ENCODE peak calls at places on chromosomes 16 and 17, in five cellular contexts. O is H9, V is H1, D is neuronal stem cell, M is IMR-90. F is an unnamed sample.
A peak's percentile ranks its signal among the peaks of the same experiment; 100 is the strongest.

GRCh38 chr16:78515421-78515820 is 416.0 kb downstream of the WWOX start:
- DNase-seq in V (no peak), D (no peak), O (no peak), M (no peak), F (no peak)

GRCh38 chr17:59292174-59292523 is 39.3 kb upstream of the YPEL2 start:
- DNase-seq in O (no peak), V (no peak), D (no peak), M (no peak), F (no peak)

GRCh38 chr17:15087946-15088345 is 177.2 kb downstream of the PMP22 start:
- DNase-seq in O (no peak), M (no peak), V (no peak), D (no peak), F (no peak)

GRCh38 chr17:60398227-60398959 is 6.5 kb upstream of the USP32 start:
- DNase-seq in O (no peak), V (no peak), M (no peak), D (no peak), F (no peak)

GRCh38 chr17:5138616-5139453 is 23.0 kb downstream of the USP6 start:
- DNase-seq in M (no peak), O (peak; percentile 24), D (no peak), V (no peak), F (no peak)

GRCh38 chr17:57852041-57852954 is 2.5 kb upstream of the MRPS23 start:
- DNase-seq in D (no peak), M (no peak), O (no peak), V (peak; percentile 41), F (no peak)

GRCh38 chr16:49855822-49856740 is at the start of gene ZNF423:
- DNase-seq in M (no peak), D (peak; percentile 51), V (no peak), O (no peak), F (peak; percentile 22)

GRCh38 chr16:84294196-84295142 is at the start of gene WFDC1:
- DNase-seq in M (peak; percentile 19), D (no peak), O (no peak), V (peak; percentile 58), F (peak; percentile 15)

GRCh38 chr17:27751622-27752490 is 48.5 kb downstream of the NOS2 start:
- DNase-seq in D (no peak), M (no peak), V (peak; percentile 35), O (peak; percentile 23), F (no peak)

GRCh38 chr17:1487939-1488825 is 4.3 kb downstream of the MYO1C start:
- DNase-seq in O (peak; percentile 84), M (peak; percentile 84), V (peak; percentile 87), D (peak; percentile 89), F (peak; percentile 88)

GRCh38 chr16:30527635-30528178 is 1.3 kb upstream of the ZNF768 start:
- DNase-seq in O (no peak), D (no peak), M (no peak), V (no peak), F (no peak)

GRCh38 chr16:54286067-54286329 is 589 bp downstream of the IRX3 start:
- DNase-seq in V (no peak), M (no peak), O (no peak), D (no peak), F (no peak)

GRCh38 chr17:42405963-42406495 is 17.0 kb downstream of the CAVIN1 start:
- DNase-seq in D (no peak), V (peak; percentile 96), O (peak; percentile 89), M (peak; percentile 59), F (peak; percentile 70)

GRCh38 chr17:19302791-19303233 is 59.7 kb downstream of the B9D1 start:
- DNase-seq in M (no peak), V (no peak), O (no peak), D (no peak), F (no peak)

GRCh38 chr17:57485566-57485865 is 229.2 kb downstream of the MSI2 start:
- DNase-seq in O (no peak), V (no peak), D (no peak), M (no peak), F (no peak)

GRCh38 chr17:8326591-8327583 is 12.8 kb upstream of the ODF4 start:
- DNase-seq in M (no peak), V (peak; percentile 74), O (no peak), D (no peak), F (peak; percentile 45)

GRCh38 chr16:27890866-27891265 is 172.6 kb downstream of the GSG1L start:
- DNase-seq in O (no peak), V (no peak), M (no peak), D (no peak), F (no peak)

DNA sequence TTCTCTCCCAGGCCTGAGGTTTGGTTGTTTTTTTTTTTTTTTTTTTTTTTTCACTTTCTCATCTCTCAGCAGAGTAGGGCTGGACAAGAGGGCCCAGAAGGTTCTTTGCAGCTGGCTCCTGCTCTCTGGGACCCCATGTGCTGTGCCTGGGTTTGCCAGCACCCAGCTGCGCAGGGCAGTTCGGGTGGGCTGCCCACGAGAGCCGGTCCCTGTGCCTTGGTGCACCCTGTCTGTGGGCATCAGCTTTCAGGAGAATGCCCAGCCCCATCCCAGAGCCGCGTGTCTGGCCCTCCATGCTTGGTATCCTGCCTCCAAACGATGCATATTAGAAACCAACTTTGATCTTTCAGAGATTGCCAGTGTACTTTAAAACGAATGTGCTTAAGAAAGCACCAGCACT is 15.0 kb upstream of the GSE1 start:
- DNase-seq in D (no peak), V (no peak), M (no peak), O (no peak), F (no peak)
- H2AK5ac ChIP-seq in D (peak overlapping the region; percentile 42), V (no peak overlapping the region), M (no peak overlapping the region), O (no peak overlapping the region), F (no peak overlapping the region)

GRCh38 chr17:43641416-43641815 is 20.3 kb downstream of the MEOX1 start:
- DNase-seq in D (no peak), O (no peak), M (no peak), V (no peak), F (no peak)
- H3K18ac ChIP-seq in D (no peak overlapping the region), O (no peak overlapping the region), M (no peak overlapping the region), V (no peak overlapping the region), F (no peak overlapping the region)

GRCh38 chr16:9689597-9689996 is 492.6 kb downstream of the GRIN2A start:
- DNase-seq in V (no peak), D (no peak), O (no peak), M (no peak), F (no peak)
- H3K4ac ChIP-seq in V (no peak overlapping the region), D (no peak overlapping the region), O (no peak overlapping the region), M (no peak overlapping the region), F (no peak overlapping the region)

GRCh38 chr17:12507046-12507445 is 158.6 kb upstream of the MYOCD start:
- DNase-seq in O (no peak), M (no peak), D (no peak), V (no peak), F (no peak)

GRCh38 chr17:12512712-12513355 is 152.9 kb upstream of the MYOCD start:
- DNase-seq in M (peak; percentile 77), V (no peak), O (no peak), D (no peak), F (peak; percentile 21)

GRCh38 chr17:12510535-12510934 is 155.2 kb upstream of the MYOCD start:
- DNase-seq in O (no peak), V (no peak), M (peak; percentile 75), D (no peak), F (peak; percentile 65)

GRCh38 chr17:12514596-12514995 is 151.1 kb upstream of the MYOCD start:
- DNase-seq in V (no peak), D (no peak), M (no peak), O (no peak), F (no peak)

DNA sequence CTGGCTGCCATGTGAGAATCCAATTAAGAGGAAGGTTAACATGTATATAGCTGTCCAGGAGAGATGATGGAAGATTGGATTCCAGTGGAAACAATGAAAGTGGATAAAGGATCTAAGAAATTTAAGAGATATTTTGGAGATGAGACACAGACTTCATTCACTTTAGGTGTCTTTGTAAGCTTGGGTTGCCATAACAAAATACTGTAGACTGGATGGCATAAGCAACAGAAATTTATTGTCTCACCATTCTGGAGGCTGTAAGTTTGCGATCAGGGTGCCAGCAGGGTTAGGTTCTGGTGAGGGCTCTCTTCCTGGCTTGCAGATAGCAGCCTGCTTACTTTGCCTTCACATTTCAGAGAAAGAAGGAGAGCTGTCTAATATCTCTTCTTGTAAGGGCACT is 155.9 kb upstream of the MYOCD start:
- DNase-seq in O (no peak), D (no peak), M (no peak), V (no peak), F (peak; percentile 9)
- H2AK5ac ChIP-seq in O (no peak overlapping the region), D (no peak overlapping the region), M (peak overlapping the region; percentile 89), V (no peak overlapping the region), F (peak overlapping the region; percentile 38)

GRCh38 chr16:89393731-89394406 is 96.5 kb downstream of the ANKRD11 start:
- DNase-seq in V (no peak), M (no peak), D (no peak), O (no peak), F (no peak)
- H3K18ac ChIP-seq in V (no peak overlapping the region), M (no peak overlapping the region), D (no peak overlapping the region), O (no peak overlapping the region), F (no peak overlapping the region)

GRCh38 chr16:4468972-4469371 is 5.5 kb downstream of the NMRAL1 start:
- DNase-seq in M (no peak), D (no peak), V (no peak), O (no peak), F (no peak)

GRCh38 chr16:4472880-4473279 is 1.5 kb downstream of the NMRAL1 start:
- DNase-seq in M (no peak), O (no peak), D (no peak), V (no peak), F (no peak)

GRCh38 chr16:4467916-4468315 is 6.5 kb downstream of the NMRAL1 start:
- DNase-seq in D (no peak), V (no peak), O (no peak), M (no peak), F (no peak)

GRCh38 chr16:4474192-4474961 is at the start of gene NMRAL1:
- DNase-seq in V (peak; percentile 89), D (peak; percentile 59), O (peak; percentile 96), M (peak; percentile 80), F (peak; percentile 89)

GRCh38 chr16:4471869-4472268 is 2.6 kb downstream of the NMRAL1 start:
- DNase-seq in O (no peak), V (no peak), D (no peak), M (no peak), F (no peak)
- H3K4ac ChIP-seq in O (no peak overlapping the region), V (no peak overlapping the region), D (no peak overlapping the region), M (no peak overlapping the region), F (no peak overlapping the region)

DNA sequence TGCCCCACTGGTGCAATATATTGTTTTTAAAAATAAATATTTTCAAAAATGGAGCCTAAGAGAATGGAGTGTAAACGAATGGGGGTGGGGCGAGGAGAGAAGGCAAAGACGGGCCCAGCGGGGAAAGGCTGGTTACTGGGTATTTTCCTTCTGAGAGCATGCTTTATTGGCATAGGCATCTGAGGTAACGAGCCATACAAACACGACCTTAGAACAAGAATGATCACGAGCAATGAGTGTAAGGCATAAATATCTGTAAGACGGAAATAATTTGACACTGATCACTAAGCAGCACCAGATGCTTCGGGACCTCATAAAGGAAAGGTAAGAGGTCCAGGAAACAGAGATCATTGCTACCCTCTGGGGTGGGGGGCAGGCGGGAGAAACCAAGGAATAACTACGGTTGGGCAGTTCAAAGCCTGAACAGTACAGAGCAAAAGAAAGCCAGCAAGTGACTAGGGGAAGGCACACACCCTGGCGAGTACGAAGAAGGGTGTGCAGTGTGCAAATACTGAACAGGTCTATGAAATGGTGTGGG is 953 bp downstream of the SSH2 start:
- DNase-seq in O (peak; percentile 45), M (no peak), V (peak; percentile 53), D (peak; percentile 17), F (peak; percentile 75)
- H2AK5ac ChIP-seq in O (no peak overlapping the region), M (peak overlapping the region; percentile 69), V (no peak overlapping the region), D (no peak overlapping the region), F (no peak overlapping the region)